ENCODE peak calls at places on chromosomes 2 and 18, in five cellular contexts. I is body of pancreas, T is tibial artery, Y is heart left ventricle, N is thyroid gland. Z is an unnamed sample.
A peak's percentile ranks its signal among the peaks of the same experiment; 100 is the strongest.

GRCh38 chr2:229350117-229350805 is 79.2 kb upstream of the PID1 start:
- DNase-seq in I (no peak), T (no peak), Y (no peak), N (no peak), Z (no peak)

GRCh38 chr2:18899725-18900124 is 310.4 kb upstream of the NT5C1B start:
- DNase-seq in I (no peak), T (peak; percentile 67), Y (no peak), N (peak; percentile 22), Z (no peak)

GRCh38 chr2:26412091-26412673 is 10.5 kb downstream of the DRC1 start:
- DNase-seq in I (no peak), T (no peak), Y (no peak), N (no peak), Z (no peak)

GRCh38 chr2:175363719-175364118 is 182.2 kb upstream of the ATP5MC3 start:
- DNase-seq in I (no peak), T (no peak), Y (no peak), N (no peak), Z (no peak)

GRCh38 chr18:7626922-7627440 is 59.9 kb downstream of the PTPRM start:
- DNase-seq in I (no peak), T (no peak), Y (no peak), N (peak; percentile 6), Z (no peak)

GRCh38 chr18:75036941-75037516 is 171.9 kb downstream of the PTGR3 start:
- DNase-seq in I (no peak), T (no peak), Y (no peak), N (no peak), Z (no peak)

GRCh38 chr2:68727698-68728375 is 6.8 kb upstream of the ARHGAP25 start:
- DNase-seq in I (no peak), T (no peak), Y (no peak), N (no peak), Z (no peak)

GRCh38 chr18:34695300-34695699 is 14.8 kb upstream of the DTNA start:
- DNase-seq in I (peak; percentile 32), T (no peak), Y (no peak), N (peak; percentile 20), Z (no peak)

GRCh38 chr2:37084797-37085196 is 479 bp downstream of the GPATCH11 start:
- DNase-seq in I (no peak), T (no peak), Y (no peak), N (no peak), Z (no peak)

GRCh38 chr2:7929276-7929675 is 752.6 kb upstream of the ID2 start:
- DNase-seq in I (no peak), T (no peak), Y (no peak), N (no peak), Z (no peak)

GRCh38 chr18:48929951-48930713 is 20.6 kb downstream of the SMAD7 start:
- DNase-seq in I (peak; percentile 85), T (no peak), Y (no peak), N (no peak), Z (no peak)

GRCh38 chr2:75896779-75897366 is 186.2 kb upstream of the GCFC2 start:
- DNase-seq in I (peak; percentile 49), T (no peak), Y (no peak), N (peak; percentile 33), Z (no peak)

GRCh38 chr2:69667805-69668382 is 24.4 kb upstream of the AAK1 start:
- DNase-seq in I (no peak), T (no peak), Y (no peak), N (peak; percentile 46), Z (no peak)

GRCh38 chr2:69594341-69594740 is 49.2 kb downstream of the AAK1 start:
- DNase-seq in I (no peak), T (no peak), Y (no peak), N (no peak), Z (no peak)

GRCh38 chr2:62007555-62007954 is 102.1 kb downstream of the COMMD1 start:
- DNase-seq in I (no peak), T (no peak), Y (no peak), N (no peak), Z (no peak)

GRCh38 chr2:138364554-138365162 is 136.9 kb upstream of the SPOPL start:
- DNase-seq in I (no peak), T (no peak), Y (no peak), N (no peak), Z (no peak)

GRCh38 chr2:170498559-170498958 is 216.6 kb upstream of the SP5 start:
- DNase-seq in I (no peak), T (no peak), Y (no peak), N (no peak), Z (no peak)

GRCh38 chr2:213002383-213002782 is 149.0 kb downstream of the IKZF2 start:
- DNase-seq in I (no peak), T (no peak), Y (no peak), N (no peak), Z (no peak)

GRCh38 chr2:236776695-236777251 is 207.1 kb downstream of the ACKR3 start:
- DNase-seq in I (no peak), T (peak; percentile 93), Y (no peak), N (no peak), Z (no peak)

GRCh38 chr2:73067043-73067442 is 4.5 kb downstream of the SFXN5 start:
- DNase-seq in I (no peak), T (no peak), Y (no peak), N (no peak), Z (no peak)

GRCh38 chr2:234278556-234279286 is 218.2 kb downstream of the ARL4C start:
- DNase-seq in I (no peak), T (no peak), Y (no peak), N (no peak), Z (no peak)

GRCh38 chr18:61543518-61543917 is 210.3 kb downstream of the CDH20 start:
- DNase-seq in I (no peak), T (no peak), Y (no peak), N (no peak), Z (no peak)

GRCh38 chr2:216283038-216283900 is 89.0 kb downstream of the MARCHF4 start:
- DNase-seq in I (peak; percentile 10), T (no peak), Y (no peak), N (peak; percentile 6), Z (no peak)

GRCh38 chr2:203983064-203983715 is 46.6 kb downstream of the ICOS start:
- DNase-seq in I (no peak), T (no peak), Y (no peak), N (no peak), Z (no peak)

GRCh38 chr18:12291690-12292089 is 16.4 kb upstream of the TUBB6 start:
- DNase-seq in I (no peak), T (no peak), Y (no peak), N (no peak), Z (no peak)
- H3K4me1 ChIP-seq in I (peaks cover 20% of the 10 kb centered on the region), T (no peaks in the 10 kb centered on the region), Y (peaks cover 10% of the 10 kb centered on the region), N (peaks cover 10% of the 10 kb centered on the region), Z (peaks cover 24% of the 10 kb centered on the region)

GRCh38 chr18:47870605-47871004 is 59.9 kb downstream of the SMAD2 start:
- DNase-seq in I (no peak), T (no peak), Y (no peak), N (no peak), Z (no peak)
- TF ChIP-seq CTCF in I (no peak), T (no peak), Y (no peak), N (no peak), Z (no peak)

DNA sequence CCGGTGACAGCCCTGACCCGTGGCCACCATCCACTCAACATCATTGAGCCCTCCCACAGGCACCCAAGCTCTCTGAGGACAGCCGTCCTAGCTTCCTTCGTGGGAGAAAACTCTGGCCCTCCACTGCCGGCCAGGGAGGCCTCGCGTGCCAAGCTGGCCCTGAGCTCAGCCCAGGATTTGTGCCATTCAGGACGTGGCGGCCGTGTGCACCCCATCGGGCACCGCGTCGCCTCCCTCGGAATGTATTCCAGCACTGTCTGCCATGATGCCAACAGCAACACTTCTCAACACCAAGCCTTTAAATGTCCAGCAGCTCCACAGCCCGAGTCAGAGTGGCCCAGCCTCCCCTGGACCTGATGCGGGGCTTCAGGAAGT is 35.7 kb downstream of the ZNF516 start:
- DNase-seq in I (no peak), T (no peak), Y (peak; percentile 18), N (no peak), Z (no peak)
- H3K4me1 ChIP-seq in I (peaks cover 33% of the 10 kb centered on the region), T (no peaks in the 10 kb centered on the region), Y (peaks cover 13% of the 10 kb centered on the region), N (peaks cover 18% of the 10 kb centered on the region), Z (peaks cover 45% of the 10 kb centered on the region)

DNA sequence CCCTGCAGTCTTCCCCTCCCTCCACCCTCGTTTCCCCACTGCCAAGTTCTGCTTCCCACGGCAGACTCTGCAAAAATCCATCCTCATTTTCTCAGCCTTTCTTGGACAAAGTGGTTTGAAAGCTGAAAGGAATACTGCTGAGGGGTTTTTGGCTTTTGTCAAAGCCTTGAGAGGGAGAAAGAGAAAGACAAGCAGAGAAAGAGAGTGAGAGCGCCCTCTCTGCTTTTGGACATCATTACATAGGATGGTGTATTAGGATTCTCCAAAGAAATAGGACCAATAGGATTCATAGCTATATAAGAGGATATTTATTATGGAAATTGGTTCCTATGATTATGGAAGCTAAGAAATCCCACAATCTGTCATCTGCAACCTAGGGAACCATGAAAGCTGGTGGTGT is 455.9 kb upstream of the SOX11 start:
- DNase-seq in I (no peak), T (no peak), Y (no peak), N (no peak), Z (no peak)
- TF ChIP-seq CTCF in I (no peak), T (no peak), Y (no peak), N (no peak), Z (no peak)

GRCh38 chr2:25405871-25406270 is 64.1 kb upstream of the DNMT3A start:
- DNase-seq in I (no peak), T (no peak), Y (no peak), N (no peak), Z (no peak)
- H3K4me1 ChIP-seq in I (peaks cover 2% of the 10 kb centered on the region), T (no peaks in the 10 kb centered on the region), Y (no peaks in the 10 kb centered on the region), N (no peaks in the 10 kb centered on the region), Z (no peaks in the 10 kb centered on the region)

GRCh38 chr18:25672490-25672889 is 320.5 kb upstream of the ZNF521 start:
- DNase-seq in I (no peak), T (no peak), Y (no peak), N (no peak), Z (no peak)
- TF ChIP-seq CTCF in I (no peak), T (no peak), Y (no peak), N (no peak), Z (no peak)

GRCh38 chr2:70768585-70769085 is 635 bp upstream of the ADD2 start:
- DNase-seq in I (no peak), T (no peak), Y (no peak), N (no peak), Z (no peak)
- H3K4me1 ChIP-seq in I (peaks cover 17% of the 10 kb centered on the region), T (no peaks in the 10 kb centered on the region), Y (peaks cover 14% of the 10 kb centered on the region), N (peaks cover 9% of the 10 kb centered on the region), Z (peaks cover 16% of the 10 kb centered on the region)

GRCh38 chr2:112622528-112622849 is 23.2 kb upstream of the SLC20A1 start:
- DNase-seq in I (no peak), T (no peak), Y (no peak), N (no peak), Z (no peak)
- TF ChIP-seq CTCF in I (no peak), T (no peak), Y (no peak), N (no peak), Z (no peak)

GRCh38 chr2:199460101-199460671 is 2.4 kb upstream of the SATB2 start:
- DNase-seq in I (no peak), T (no peak), Y (no peak), N (no peak), Z (no peak)
- H3K4me1 ChIP-seq in I (peaks cover 50% of the 10 kb centered on the region), T (no peaks in the 10 kb centered on the region), Y (peaks cover 49% of the 10 kb centered on the region), N (peaks cover 60% of the 10 kb centered on the region), Z (peaks cover 83% of the 10 kb centered on the region)